ENCODE peak calls at places on chromosomes 4 and X, in four cellular contexts. One of them, this sample, is unnamed.

GRCh38 chr4:162347492-162348213 is 183.9 kb upstream of the FSTL5 start:
- DNase-seq in fibroblast of villous mesenchyme: no peak
- DNase-seq in lower lobe of right lung: no peak
- DNase-seq in bronchial epithelial cell: no peak
- DNase-seq in this sample: no peak

GRCh38 chrX:43805579-43805978 is 76.7 kb downstream of the MAOB start:
- DNase-seq in bronchial epithelial cell: peak
- DNase-seq in fibroblast of villous mesenchyme: no peak
- DNase-seq in lower lobe of right lung: no peak
- DNase-seq in this sample: peak

GRCh38 chr4:138839574-138839973 is 176.0 kb upstream of the NOCT start:
- DNase-seq in lower lobe of right lung: no peak
- DNase-seq in fibroblast of villous mesenchyme: no peak
- DNase-seq in bronchial epithelial cell: no peak
- DNase-seq in this sample: no peak

GRCh38 chrX:1412551-1413161 is 20.7 kb upstream of the SLC25A6 start:
- DNase-seq in fibroblast of villous mesenchyme: no peak
- DNase-seq in lower lobe of right lung: peak
- DNase-seq in bronchial epithelial cell: no peak
- DNase-seq in this sample: no peak

GRCh38 chr4:135368826-135369225 is 1167.2 kb upstream of the PABPC4L start:
- DNase-seq in lower lobe of right lung: no peak
- DNase-seq in fibroblast of villous mesenchyme: no peak
- DNase-seq in bronchial epithelial cell: no peak
- DNase-seq in this sample: peak

GRCh38 chr4:81136161-81136910 is 78.7 kb downstream of the PRKG2 start:
- DNase-seq in lower lobe of right lung: no peak
- DNase-seq in bronchial epithelial cell: no peak
- DNase-seq in fibroblast of villous mesenchyme: peak
- DNase-seq in this sample: peak

GRCh38 chr4:176779421-176779820 is 13.3 kb downstream of the VEGFC start:
- DNase-seq in bronchial epithelial cell: no peak
- DNase-seq in fibroblast of villous mesenchyme: no peak
- DNase-seq in lower lobe of right lung: no peak
- DNase-seq in this sample: no peak

GRCh38 chr4:152011469-152011868 is 250.7 kb upstream of the GATB start:
- DNase-seq in fibroblast of villous mesenchyme: no peak
- DNase-seq in bronchial epithelial cell: no peak
- DNase-seq in lower lobe of right lung: no peak
- DNase-seq in this sample: no peak

GRCh38 chrX:6004529-6004928 is 224.1 kb downstream of the NLGN4X start:
- DNase-seq in bronchial epithelial cell: no peak
- DNase-seq in fibroblast of villous mesenchyme: no peak
- DNase-seq in lower lobe of right lung: no peak
- DNase-seq in this sample: no peak

DNA sequence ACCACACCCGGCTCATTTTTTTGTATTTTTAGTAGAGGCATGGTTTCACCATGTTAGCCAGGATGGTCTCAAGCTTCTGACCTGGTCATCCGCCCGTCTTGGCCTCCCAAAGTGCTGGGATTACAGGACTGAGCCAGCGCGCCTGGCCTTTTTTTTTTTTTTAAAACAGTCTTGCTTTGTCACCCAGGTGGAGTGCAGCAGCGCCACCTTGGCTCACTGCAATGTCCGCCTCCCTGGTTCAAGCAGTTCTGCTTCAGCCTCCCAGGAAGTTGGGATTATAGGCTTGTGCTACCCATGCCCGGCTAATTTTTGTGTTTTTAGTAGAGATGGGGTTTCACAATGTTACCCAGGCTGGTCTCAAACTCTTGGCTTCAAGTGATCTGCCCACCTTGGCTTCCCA is 28.9 kb downstream of the ZFX start:
- DNase-seq in bronchial epithelial cell: no peak
- DNase-seq in fibroblast of villous mesenchyme: no peak
- DNase-seq in lower lobe of right lung: no peak
- DNase-seq in this sample: no peak
- TF ChIP-seq CTCF in bronchial epithelial cell: no peak
- TF ChIP-seq CTCF in fibroblast of villous mesenchyme: no peak
- TF ChIP-seq CTCF in lower lobe of right lung: no peak
- TF ChIP-seq CTCF in this sample: no peak

DNA sequence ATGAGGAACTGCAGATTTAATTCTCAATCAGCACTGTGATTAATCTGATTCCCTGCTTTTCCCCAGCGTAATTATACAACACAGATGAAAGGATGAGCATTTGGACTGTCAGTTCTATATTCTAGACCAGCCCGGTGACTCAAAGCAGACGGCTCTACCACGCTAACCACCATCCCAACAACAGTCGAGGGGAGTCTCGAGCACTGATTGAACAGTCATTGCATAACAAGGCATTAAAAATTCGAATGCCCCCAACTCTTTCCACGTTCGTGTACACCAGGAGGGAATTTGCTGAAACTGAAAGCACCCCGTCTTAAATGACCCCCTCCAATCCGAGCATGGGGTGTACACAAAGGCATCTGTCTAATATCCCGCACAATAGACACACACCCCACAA is 1.2 kb downstream of the CASK start:
- DNase-seq in fibroblast of villous mesenchyme: peak
- DNase-seq in bronchial epithelial cell: peak
- DNase-seq in lower lobe of right lung: no peak
- DNase-seq in this sample: peak
- H3K4me3 ChIP-seq in fibroblast of villous mesenchyme: peak
- H3K4me3 ChIP-seq in bronchial epithelial cell: peak
- H3K4me3 ChIP-seq in lower lobe of right lung: peak
- H3K4me3 ChIP-seq in this sample: peak

DNA sequence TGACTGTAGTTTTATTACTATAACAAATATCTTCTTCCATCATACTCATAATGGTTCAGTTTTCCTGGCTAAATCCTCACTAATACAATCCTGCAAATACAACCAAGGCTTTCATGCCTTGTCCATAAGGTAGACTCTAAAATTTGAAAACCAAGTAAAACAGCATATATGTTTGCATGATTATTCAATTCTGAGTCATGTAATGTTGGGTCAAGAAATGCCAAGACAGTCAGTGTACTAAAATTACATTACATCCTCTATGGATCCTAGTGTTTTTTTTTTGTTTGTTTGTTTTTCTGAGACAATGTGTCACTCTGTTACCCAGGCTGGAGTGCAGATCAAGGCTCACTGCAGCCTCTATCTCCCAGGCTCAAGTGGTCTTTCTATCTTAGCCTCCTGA is 38.6 kb upstream of the TEX13D start:
- DNase-seq in lower lobe of right lung: no peak
- DNase-seq in fibroblast of villous mesenchyme: no peak
- DNase-seq in bronchial epithelial cell: peak
- DNase-seq in this sample: no peak
- TF ChIP-seq CTCF in lower lobe of right lung: no peak
- TF ChIP-seq CTCF in fibroblast of villous mesenchyme: no peak
- TF ChIP-seq CTCF in bronchial epithelial cell: no peak
- TF ChIP-seq CTCF in this sample: no peak

GRCh38 chr4:45502471-45502870 is 621.4 kb downstream of the GABRG1 start:
- DNase-seq in fibroblast of villous mesenchyme: no peak
- DNase-seq in lower lobe of right lung: no peak
- DNase-seq in bronchial epithelial cell: peak
- DNase-seq in this sample: no peak
- H3K4me3 ChIP-seq in fibroblast of villous mesenchyme: no peak
- H3K4me3 ChIP-seq in lower lobe of right lung: no peak
- H3K4me3 ChIP-seq in bronchial epithelial cell: no peak
- H3K4me3 ChIP-seq in this sample: no peak

GRCh38 chr4:40736910-40737309 is 12.8 kb upstream of the NSUN7 start:
- DNase-seq in lower lobe of right lung: no peak
- DNase-seq in fibroblast of villous mesenchyme: peak
- DNase-seq in bronchial epithelial cell: peak
- DNase-seq in this sample: peak
- TF ChIP-seq CTCF in lower lobe of right lung: peak
- TF ChIP-seq CTCF in fibroblast of villous mesenchyme: peak
- TF ChIP-seq CTCF in bronchial epithelial cell: peak
- TF ChIP-seq CTCF in this sample: peak

GRCh38 chr4:47490550-47490949 is 5.5 kb downstream of the ATP10D start:
- DNase-seq in bronchial epithelial cell: peak
- DNase-seq in fibroblast of villous mesenchyme: peak
- DNase-seq in lower lobe of right lung: no peak
- DNase-seq in this sample: peak
- H3K4me3 ChIP-seq in bronchial epithelial cell: no peak
- H3K4me3 ChIP-seq in fibroblast of villous mesenchyme: no peak
- H3K4me3 ChIP-seq in lower lobe of right lung: no peak
- H3K4me3 ChIP-seq in this sample: no peak

DNA sequence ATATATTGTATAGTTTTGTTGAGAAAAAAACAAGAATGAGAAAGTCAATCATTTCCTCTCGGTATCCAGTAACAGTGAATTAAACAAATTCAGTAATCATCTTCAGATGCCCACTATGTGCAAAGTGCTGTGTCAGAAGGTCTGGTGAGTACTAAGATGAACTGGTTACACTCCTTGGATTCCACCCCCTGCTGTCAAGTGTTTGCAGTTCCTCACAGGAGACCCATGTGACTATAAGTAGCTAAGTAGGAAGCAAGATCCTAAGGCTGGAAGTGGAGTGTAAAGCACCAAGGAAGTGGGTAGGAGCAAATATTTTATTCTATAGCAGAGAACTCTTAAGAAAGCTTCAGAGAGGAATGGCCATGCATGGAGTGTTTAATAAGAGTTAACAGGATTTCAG is 73.6 kb downstream of the SNX25 start:
- DNase-seq in lower lobe of right lung: no peak
- DNase-seq in bronchial epithelial cell: peak
- DNase-seq in fibroblast of villous mesenchyme: peak
- DNase-seq in this sample: peak
- TF ChIP-seq CTCF in lower lobe of right lung: no peak
- TF ChIP-seq CTCF in bronchial epithelial cell: no peak
- TF ChIP-seq CTCF in fibroblast of villous mesenchyme: peak
- TF ChIP-seq CTCF in this sample: no peak

GRCh38 chr4:145189981-145190380 is 9.6 kb upstream of the OTUD4 start:
- DNase-seq in bronchial epithelial cell: no peak
- DNase-seq in lower lobe of right lung: no peak
- DNase-seq in fibroblast of villous mesenchyme: no peak
- DNase-seq in this sample: peak

GRCh38 chr4:145196747-145197146 is 16.4 kb upstream of the OTUD4 start:
- DNase-seq in bronchial epithelial cell: no peak
- DNase-seq in lower lobe of right lung: no peak
- DNase-seq in fibroblast of villous mesenchyme: no peak
- DNase-seq in this sample: no peak

GRCh38 chr4:145199056-145199713 is 18.8 kb upstream of the OTUD4 start:
- DNase-seq in fibroblast of villous mesenchyme: no peak
- DNase-seq in lower lobe of right lung: no peak
- DNase-seq in bronchial epithelial cell: no peak
- DNase-seq in this sample: no peak

DNA sequence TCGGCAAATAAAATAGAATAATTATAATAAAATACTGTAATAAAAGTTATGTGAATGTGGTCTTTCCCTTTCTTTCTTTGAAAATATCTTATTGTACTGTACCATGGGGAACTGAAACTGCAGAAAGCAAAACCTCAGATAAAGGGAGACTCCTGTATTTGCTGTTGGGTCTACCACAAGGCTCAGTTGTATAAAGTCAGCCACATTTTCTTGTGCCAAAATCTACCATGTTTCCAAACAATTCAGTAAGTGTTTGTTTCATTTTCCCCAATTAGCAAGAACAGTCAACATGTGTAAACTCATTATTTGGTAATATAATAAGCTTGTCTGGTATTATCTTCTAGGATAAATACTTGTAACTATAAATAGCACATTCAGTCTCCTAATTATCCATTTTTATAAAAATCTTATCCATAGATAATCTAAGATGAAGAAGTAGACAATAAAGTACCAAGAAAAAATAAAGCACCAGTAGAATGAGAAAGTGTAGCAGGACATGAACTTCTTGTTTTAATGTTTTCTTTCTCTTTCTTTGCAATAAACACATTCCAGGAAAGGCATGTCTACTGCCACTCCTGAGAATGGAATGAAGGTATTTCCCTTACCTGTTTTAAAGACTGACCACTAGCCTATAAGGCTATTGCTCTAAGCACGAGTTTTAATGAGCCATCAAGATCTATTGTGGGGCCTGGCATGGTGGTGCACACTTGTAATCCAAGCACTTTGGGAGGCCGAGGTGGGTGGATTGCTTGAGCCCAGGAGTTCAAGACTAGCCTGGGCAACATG is 15.0 kb upstream of the OTUD4 start:
- DNase-seq in fibroblast of villous mesenchyme: no peak
- DNase-seq in lower lobe of right lung: no peak
- DNase-seq in bronchial epithelial cell: peak
- DNase-seq in this sample: no peak
- H3K4me3 ChIP-seq in fibroblast of villous mesenchyme: no peak
- H3K4me3 ChIP-seq in lower lobe of right lung: no peak
- H3K4me3 ChIP-seq in bronchial epithelial cell: no peak
- H3K4me3 ChIP-seq in this sample: no peak

GRCh38 chrX:40057405-40057804 is 40.4 kb downstream of the BCOR start:
- DNase-seq in fibroblast of villous mesenchyme: no peak
- DNase-seq in bronchial epithelial cell: no peak
- DNase-seq in lower lobe of right lung: no peak
- DNase-seq in this sample: no peak
- TF ChIP-seq CTCF in fibroblast of villous mesenchyme: peak
- TF ChIP-seq CTCF in bronchial epithelial cell: no peak
- TF ChIP-seq CTCF in lower lobe of right lung: no peak
- TF ChIP-seq CTCF in this sample: no peak